ENCODE peak calls at places on chromosome 14, in five cellular contexts. X is HCT116, R is body of pancreas, Y is IMR-90, M is neural progenitor cell. B is an unnamed sample.

GRCh38 chr14:54955143-54955542 is 52.5 kb upstream of the GCH1 start:
- DNase-seq in X (no peak), R (no peak), Y (no peak), M (no peak), B (no peak)

GRCh38 chr14:34931206-34931605 is 51.6 kb upstream of the SRP54 start:
- DNase-seq in X (no peak), R (no peak), Y (peak; percentile 11), M (no peak), B (peak; percentile 9)

GRCh38 chr14:39315859-39316444 is 82.2 kb downstream of the MIA2 start:
- DNase-seq in X (no peak), R (no peak), Y (no peak), M (peak; percentile 73), B (no peak)

GRCh38 chr14:37591941-37592287 is 3.1 kb downstream of the FOXA1 start:
- DNase-seq in X (no peak), R (no peak), Y (no peak), M (peak; percentile 45), B (no peak)

GRCh38 chr14:39025810-39026627 is 77.0 kb downstream of the SEC23A start:
- DNase-seq in X (no peak), R (no peak), Y (no peak), M (no peak), B (no peak)

GRCh38 chr14:104676130-104676693 is 13.2 kb upstream of the INF2 start:
- DNase-seq in X (no peak), R (no peak), Y (no peak), M (no peak), B (no peak)

GRCh38 chr14:104086661-104087461 is 1.4 kb downstream of the ASPG start:
- DNase-seq in X (no peak), R (no peak), Y (no peak), M (no peak), B (no peak)

GRCh38 chr14:77653473-77653872 is 37.0 kb upstream of the SPTLC2 start:
- DNase-seq in X (no peak), R (no peak), Y (no peak), M (peak; percentile 55), B (no peak)

GRCh38 chr14:105881021-105881930 is 354.9 kb downstream of the TMEM121 start:
- DNase-seq in X (no peak), R (no peak), Y (no peak), M (no peak), B (no peak)

GRCh38 chr14:68807148-68807600 is 14.3 kb upstream of the ZFP36L1 start:
- DNase-seq in X (no peak), R (peak; percentile 88), Y (peak; percentile 94), M (no peak), B (peak; percentile 41)

GRCh38 chr14:49997991-49998390 is 105.1 kb downstream of the ARF6 start:
- DNase-seq in X (no peak), R (no peak), Y (no peak), M (no peak), B (no peak)
- H3K27ac ChIP-seq in X (no peak overlapping the region), R (no peak overlapping the region), Y (peak overlapping the region; percentile 23), M (no peak overlapping the region), B (no peak overlapping the region)

GRCh38 chr14:100065942-100066574 is 836 bp downstream of the EVL start:
- DNase-seq in X (no peak), R (peak; percentile 34), Y (no peak), M (no peak), B (no peak)

GRCh38 chr14:100066984-100067383 is 1.8 kb downstream of the EVL start:
- DNase-seq in X (no peak), R (no peak), Y (no peak), M (no peak), B (no peak)

GRCh38 chr14:100063314-100063941 is 1.8 kb upstream of the EVL start:
- DNase-seq in X (no peak), R (no peak), Y (no peak), M (no peak), B (no peak)

GRCh38 chr14:100067481-100067880 is 2.3 kb downstream of the EVL start:
- DNase-seq in X (no peak), R (no peak), Y (no peak), M (no peak), B (no peak)

DNA sequence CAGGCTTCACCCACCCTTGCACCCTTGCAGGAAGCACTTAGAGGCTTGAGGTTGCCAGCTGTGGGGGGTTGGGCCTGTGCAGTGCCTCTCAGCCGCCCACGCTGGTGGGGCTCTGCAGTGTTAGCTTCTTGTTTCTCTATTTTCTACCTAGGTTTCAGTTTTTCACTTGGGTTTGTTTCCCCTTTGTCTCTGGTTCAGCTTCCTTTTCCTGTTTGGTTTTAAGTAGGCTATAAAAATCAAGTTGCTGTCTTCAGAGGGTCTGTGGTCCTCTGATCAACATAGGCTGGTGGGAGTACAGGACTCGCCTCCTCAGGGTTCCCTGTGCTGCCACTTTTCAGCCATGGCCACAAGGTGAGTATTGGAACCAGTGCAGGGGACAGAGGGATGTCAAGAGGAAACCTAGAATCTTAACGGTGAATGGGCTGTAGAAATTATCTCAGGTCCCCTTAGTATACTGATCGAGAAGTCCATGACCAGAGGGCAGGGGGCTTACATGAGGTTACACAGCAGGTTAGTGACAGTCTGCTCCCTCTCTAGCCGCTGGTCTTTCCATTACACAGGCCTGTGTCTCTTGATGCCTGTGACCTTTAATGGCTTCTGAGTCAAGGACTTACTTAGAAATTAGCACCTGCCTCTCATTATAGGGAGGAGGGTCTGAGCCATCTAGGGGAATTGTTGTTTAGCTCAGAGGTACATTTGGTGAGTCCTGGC is at the start of gene EVL:
- DNase-seq in X (no peak), R (peak; percentile 59), Y (no peak), M (no peak), B (no peak)
- H3K4me3 ChIP-seq in X (no peak within 1 kb of the TSS), R (no peak within 1 kb of the TSS), Y (no peak within 1 kb of the TSS), M (no peak within 1 kb of the TSS), B (no peak within 1 kb of the TSS)

GRCh38 chr14:58711382-58711781 is 73.6 kb downstream of the DACT1 start:
- DNase-seq in X (no peak), R (no peak), Y (no peak), M (no peak), B (no peak)

GRCh38 chr14:58708004-58708403 is 70.2 kb downstream of the DACT1 start:
- DNase-seq in X (no peak), R (no peak), Y (peak; percentile 34), M (no peak), B (no peak)

GRCh38 chr14:58712357-58712756 is 74.6 kb downstream of the DACT1 start:
- DNase-seq in X (no peak), R (no peak), Y (peak; percentile 33), M (no peak), B (no peak)

GRCh38 chr14:58713677-58714076 is 75.9 kb downstream of the DACT1 start:
- DNase-seq in X (no peak), R (no peak), Y (peak; percentile 56), M (no peak), B (no peak)

GRCh38 chr14:58709949-58710348 is 72.2 kb downstream of the DACT1 start:
- DNase-seq in X (no peak), R (no peak), Y (no peak), M (no peak), B (no peak)
- H3K27ac ChIP-seq in X (no peak overlapping the region), R (no peak overlapping the region), Y (no peak overlapping the region), M (peak overlapping the region; percentile 39), B (no peak overlapping the region)

DNA sequence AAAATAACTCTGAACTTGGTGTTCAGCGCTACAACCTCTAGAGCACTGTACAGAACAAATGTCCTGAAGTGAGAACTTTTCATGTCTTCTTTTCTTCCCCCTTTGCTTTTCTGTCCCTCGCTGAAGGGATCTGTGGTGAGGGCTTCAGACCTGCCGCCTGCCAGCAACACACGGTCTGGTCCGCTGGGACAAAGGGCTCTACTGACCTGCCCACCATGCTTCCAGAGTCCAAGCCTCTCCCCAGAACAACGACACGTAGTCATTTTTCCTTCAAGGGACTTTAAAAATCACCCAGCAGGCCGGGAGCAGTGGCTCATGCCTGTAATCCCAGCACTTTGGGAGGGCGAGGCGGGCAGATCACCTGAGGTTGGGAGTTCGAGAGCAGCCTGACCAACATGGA is 140.4 kb downstream of the EFCAB11 start:
- DNase-seq in X (no peak), R (no peak), Y (no peak), M (no peak), B (no peak)
- H3K4me3 ChIP-seq in X (no peak overlapping the region), R (no peak overlapping the region), Y (no peak overlapping the region), M (no peak overlapping the region), B (no peak overlapping the region)

DNA sequence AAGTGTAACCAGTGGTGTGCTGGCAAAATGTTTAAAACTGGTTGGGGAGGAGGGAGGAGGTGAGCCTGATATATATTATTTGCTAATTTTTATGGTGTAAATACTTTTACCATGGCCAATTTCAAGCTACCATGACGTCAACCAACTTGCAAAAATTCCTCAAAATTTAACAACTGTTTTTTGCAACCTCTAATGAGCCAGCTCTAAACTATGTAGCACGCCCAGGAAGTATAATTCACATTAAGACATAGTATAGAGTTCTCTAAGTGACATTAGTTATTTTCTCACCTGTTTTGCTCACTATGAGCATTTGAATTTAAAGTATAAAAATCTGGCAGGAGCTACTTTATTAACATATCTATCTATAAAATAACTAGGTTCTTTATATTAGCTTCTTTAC is 41.5 kb downstream of the ATL1 start:
- DNase-seq in X (no peak), R (no peak), Y (no peak), M (no peak), B (no peak)
- H3K27ac ChIP-seq in X (no peak overlapping the region), R (no peak overlapping the region), Y (no peak overlapping the region), M (no peak overlapping the region), B (no peak overlapping the region)

DNA sequence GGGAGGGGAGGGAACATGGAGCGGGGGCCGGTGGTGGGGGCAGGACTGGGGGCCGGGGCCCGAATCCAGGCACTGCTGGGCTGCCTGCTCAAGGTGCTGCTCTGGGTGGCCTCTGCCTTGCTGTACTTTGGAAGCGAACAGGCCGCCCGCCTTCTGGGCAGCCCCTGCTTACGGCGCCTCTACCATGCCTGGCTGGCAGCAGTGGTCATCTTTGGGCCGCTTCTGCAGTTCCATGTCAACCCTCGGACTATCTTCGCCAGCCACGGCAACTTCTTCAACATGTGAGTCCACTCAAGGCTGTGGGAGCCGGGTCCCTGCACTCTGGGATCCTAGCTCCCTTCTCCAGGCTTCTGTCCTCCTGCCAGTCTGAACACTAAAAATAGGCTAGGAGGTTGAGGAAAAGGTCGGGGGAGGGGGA is 1.1 kb downstream of the FITM1 start:
- DNase-seq in X (no peak), R (no peak), Y (no peak), M (no peak), B (no peak)
- H3K4me3 ChIP-seq in X (no peak overlapping the region), R (no peak overlapping the region), Y (no peak overlapping the region), M (no peak overlapping the region), B (no peak overlapping the region)

GRCh38 chr14:63510538-63510937 is 32.6 kb downstream of the PPP2R5E start:
- DNase-seq in X (no peak), R (no peak), Y (peak; percentile 73), M (no peak), B (no peak)

GRCh38 chr14:63515240-63515639 is 27.9 kb downstream of the PPP2R5E start:
- DNase-seq in X (no peak), R (no peak), Y (no peak), M (no peak), B (no peak)

GRCh38 chr14:63513756-63514155 is 29.4 kb downstream of the PPP2R5E start:
- DNase-seq in X (no peak), R (no peak), Y (no peak), M (no peak), B (no peak)

GRCh38 chr14:63517354-63517753 is 25.8 kb downstream of the PPP2R5E start:
- DNase-seq in X (no peak), R (no peak), Y (peak; percentile 21), M (no peak), B (no peak)

DNA sequence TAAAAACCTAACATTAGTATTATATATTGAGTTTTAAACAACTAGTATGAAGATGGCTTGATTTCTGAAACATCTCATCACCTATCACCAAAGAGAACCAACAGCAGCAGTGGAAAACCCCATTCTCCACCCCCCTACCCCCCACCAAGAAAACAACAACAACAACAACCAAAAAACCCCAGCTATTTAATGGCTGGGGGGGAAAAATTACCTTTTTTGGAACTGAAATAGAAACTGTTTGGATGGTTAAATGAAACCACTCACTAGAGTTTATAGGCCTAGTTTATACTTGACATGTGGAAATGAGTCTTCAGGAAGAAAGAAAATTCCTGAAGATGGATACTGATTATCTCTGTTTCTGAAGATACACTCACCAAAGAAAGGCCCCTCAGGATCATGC is 30.3 kb downstream of the PPP2R5E start:
- DNase-seq in X (no peak), R (no peak), Y (peak; percentile 2), M (no peak), B (no peak)
- H3K27ac ChIP-seq in X (no peak overlapping the region), R (no peak overlapping the region), Y (no peak overlapping the region), M (no peak overlapping the region), B (no peak overlapping the region)